ENCODE peak calls at places on chromosomes 2 and 18, in four cellular contexts. K, Q, C and J are unnamed samples.

GRCh38 chr2:72886505-72887031 is 640 bp upstream of the SPR start:
- DNase-seq in C (no peak), Q (no peak), K (no peak), J (no peak)

GRCh38 chr2:134917958-134918517 is 584 bp upstream of the CCNT2 start:
- DNase-seq in K (peak; percentile 91), C (no peak), Q (no peak), J (peak; percentile 80)

GRCh38 chr2:72619622-72620021 is 206.2 kb downstream of the EXOC6B start:
- DNase-seq in C (no peak), Q (no peak), K (no peak), J (no peak)

GRCh38 chr18:76388891-76389423 is 106.1 kb downstream of the ZNF516 start:
- DNase-seq in C (no peak), Q (no peak), K (no peak), J (no peak)

GRCh38 chr2:103401621-103402020 is 639.8 kb downstream of the TMEM182 start:
- DNase-seq in C (peak; percentile 69), Q (no peak), K (peak; percentile 54), J (no peak)

GRCh38 chr2:170940066-170940465 is 11.0 kb downstream of the GORASP2 start:
- DNase-seq in Q (no peak), K (no peak), C (no peak), J (no peak)

GRCh38 chr18:22176622-22177495 is 7.5 kb downstream of the GATA6 start:
- DNase-seq in Q (no peak), C (no peak), K (no peak), J (no peak)

GRCh38 chr2:164642946-164643555 is 21.8 kb upstream of the GRB14 start:
- DNase-seq in Q (no peak), C (no peak), K (no peak), J (no peak)

GRCh38 chr2:206084468-206084869 is 1.5 kb downstream of the INO80D start:
- DNase-seq in Q (peak; percentile 73), C (peak; percentile 85), K (peak; percentile 69), J (peak; percentile 62)

GRCh38 chr2:46284812-46285211 is 12.4 kb upstream of the EPAS1 start:
- DNase-seq in C (no peak), Q (no peak), K (no peak), J (no peak)

GRCh38 chr2:43445781-43446180 is 150.1 kb downstream of the THADA start:
- DNase-seq in Q (no peak), C (no peak), K (no peak), J (no peak)

GRCh38 chr2:3675687-3676086 is 17.7 kb downstream of the ALLC start:
- DNase-seq in K (no peak), Q (no peak), C (no peak), J (no peak)

GRCh38 chr2:229835601-229836283 is 86.1 kb downstream of the TRIP12 start:
- DNase-seq in K (no peak), C (no peak), Q (no peak), J (no peak)

GRCh38 chr2:194424683-194425209 is 1232.3 kb upstream of the SLC39A10 start:
- DNase-seq in Q (no peak), K (no peak), C (no peak), J (no peak)

GRCh38 chr18:75660932-75661331 is 233.4 kb upstream of the SMIM21 start:
- DNase-seq in K (no peak), C (no peak), Q (no peak), J (no peak)

GRCh38 chr2:171294608-171295007 is 133.9 kb upstream of the TLK1 start:
- DNase-seq in Q (no peak), K (no peak), C (no peak), J (no peak)

GRCh38 chr2:148926291-148926961 is 51.4 kb downstream of the KIF5C start:
- DNase-seq in K (peak; percentile 77), Q (peak; percentile 33), C (peak; percentile 48), J (peak; percentile 17)

GRCh38 chr2:13114391-13114790 is 397.7 kb downstream of the TRIB2 start:
- DNase-seq in Q (no peak), C (no peak), K (peak; percentile 38), J (no peak)

GRCh38 chr2:159926695-159927094 is 128.7 kb upstream of the CD302 start:
- DNase-seq in K (no peak), Q (no peak), C (no peak), J (no peak)

GRCh38 chr2:204051476-204051875 is 114.9 kb downstream of the ICOS start:
- DNase-seq in Q (peak; percentile 15), C (no peak), K (peak; percentile 6), J (no peak)

GRCh38 chr18:33123852-33124251 is 316.7 kb downstream of the CCDC178 start:
- DNase-seq in K (no peak), Q (no peak), C (no peak), J (no peak)

GRCh38 chr2:113075030-113075429 is 7.3 kb downstream of the IL1F10 start:
- DNase-seq in C (no peak), K (no peak), Q (no peak), J (no peak)

GRCh38 chr2:2672249-2672648 is 341.2 kb upstream of the MYT1L start:
- DNase-seq in K (no peak), Q (no peak), C (no peak), J (no peak)

GRCh38 chr2:45724329-45724728 is 72.9 kb downstream of the PRKCE start:
- DNase-seq in K (no peak), Q (no peak), C (no peak), J (no peak)

GRCh38 chr2:186503827-186504606 is 18.0 kb downstream of the ZC3H15 start:
- DNase-seq in Q (no peak), K (peak; percentile 23), C (peak; percentile 42), J (no peak)

GRCh38 chr2:120404274-120404673 is 58.3 kb downstream of the INHBB start:
- DNase-seq in Q (no peak), C (no peak), K (no peak), J (no peak)

GRCh38 chr2:215556979-215557378 is 121.1 kb upstream of the FN1 start:
- DNase-seq in C (no peak), K (peak; percentile 3), Q (no peak), J (no peak)

GRCh38 chr2:18149660-18150246 is 271.3 kb downstream of the KCNS3 start:
- DNase-seq in C (peak; percentile 31), K (peak; percentile 20), Q (peak; percentile 42), J (peak; percentile 17)

DNA sequence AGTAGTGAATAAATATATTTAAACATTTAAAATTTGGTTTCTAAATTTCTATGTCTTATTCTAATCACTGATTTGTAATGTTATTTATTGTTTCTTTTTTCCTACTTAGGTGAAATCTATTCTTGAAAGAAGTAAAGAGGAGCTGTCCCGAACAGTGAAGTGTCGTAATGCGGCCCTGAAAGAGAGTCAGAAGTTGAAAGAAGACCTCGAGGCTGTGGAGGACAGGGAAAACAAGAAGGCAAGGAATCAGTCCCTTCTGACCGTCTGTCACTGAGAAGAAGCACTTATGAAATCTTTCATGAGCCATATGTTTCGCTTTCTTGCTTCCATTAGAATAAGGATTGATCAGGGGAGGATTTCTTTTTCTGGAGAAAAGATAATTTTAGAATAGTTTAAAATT is 78.9 kb downstream of the CCDC150 start:
- DNase-seq in K (no peak), C (no peak), Q (no peak), J (no peak)
- TF ChIP-seq POLR2AphosphoS5 in K (no peak), C (no peak), Q (no peak), J (no peak)

DNA sequence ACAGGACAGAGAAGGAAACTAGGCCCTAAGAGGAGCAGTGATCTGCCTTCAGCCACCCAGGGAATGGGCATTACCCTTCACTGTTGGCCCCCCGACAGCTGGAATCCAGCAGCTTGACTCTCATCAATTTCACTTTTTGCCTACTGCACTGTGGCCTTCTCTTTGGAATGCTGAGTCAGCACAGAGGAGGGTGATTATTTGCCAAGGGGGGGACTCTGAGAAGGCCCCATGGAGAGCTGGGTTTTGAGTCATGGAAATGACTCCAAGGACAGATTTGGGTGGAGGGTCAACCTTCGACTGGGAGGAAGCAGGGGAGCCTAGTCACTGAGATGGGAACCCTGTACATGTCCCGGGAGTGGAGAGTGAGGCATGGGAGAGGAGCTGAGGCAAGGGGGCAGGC is 38.1 kb upstream of the NTSR2 start:
- DNase-seq in Q (no peak), C (no peak), K (no peak), J (no peak)
- TF ChIP-seq TCF7L2 in Q (no peak), C (no peak), K (no peak), J (no peak)

DNA sequence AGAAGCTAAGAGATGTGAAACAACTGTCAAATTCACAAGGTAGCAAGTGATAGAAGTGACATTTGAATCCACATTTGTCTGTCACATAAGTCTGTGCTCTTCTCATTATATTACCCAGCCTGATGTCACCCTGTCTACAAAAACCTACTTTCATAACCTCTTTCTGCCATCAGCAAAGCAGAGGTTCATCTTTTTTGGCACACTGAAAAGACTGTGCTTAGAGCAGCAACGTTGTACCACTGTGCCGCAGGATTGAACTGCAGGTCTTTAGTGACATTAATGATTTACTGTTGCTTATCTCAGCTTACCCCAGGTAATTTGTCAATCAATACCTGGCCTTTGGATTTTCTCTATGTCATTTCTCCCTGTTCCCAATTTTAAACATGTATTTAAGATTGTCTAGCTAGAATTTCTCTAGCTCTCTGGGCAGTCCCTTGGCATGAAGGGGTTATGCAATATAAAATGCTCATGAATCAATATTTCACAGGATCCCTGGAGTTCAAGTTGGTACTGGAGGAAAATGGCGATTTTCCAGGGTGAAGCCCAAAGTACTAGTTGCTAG is 31.4 kb upstream of the TDRD15 start:
- DNase-seq in C (peak; percentile 23), K (no peak), Q (no peak), J (no peak)
- TF ChIP-seq REST in C (no peak), K (no peak), Q (no peak), J (no peak)

GRCh38 chr2:182426082-182426914 is 538 bp downstream of the PDE1A start:
- DNase-seq in C (no peak), Q (no peak), K (no peak), J (no peak)

GRCh38 chr2:182426915-182427233 is at the start of gene PDE1A:
- DNase-seq in K (no peak), C (no peak), Q (no peak), J (no peak)

GRCh38 chr2:182422864-182423263 is 4.0 kb downstream of the PDE1A start:
- DNase-seq in Q (no peak), K (no peak), C (no peak), J (no peak)
- TF ChIP-seq POLR2AphosphoS5 in Q (no peak), K (no peak), C (no peak), J (no peak)

DNA sequence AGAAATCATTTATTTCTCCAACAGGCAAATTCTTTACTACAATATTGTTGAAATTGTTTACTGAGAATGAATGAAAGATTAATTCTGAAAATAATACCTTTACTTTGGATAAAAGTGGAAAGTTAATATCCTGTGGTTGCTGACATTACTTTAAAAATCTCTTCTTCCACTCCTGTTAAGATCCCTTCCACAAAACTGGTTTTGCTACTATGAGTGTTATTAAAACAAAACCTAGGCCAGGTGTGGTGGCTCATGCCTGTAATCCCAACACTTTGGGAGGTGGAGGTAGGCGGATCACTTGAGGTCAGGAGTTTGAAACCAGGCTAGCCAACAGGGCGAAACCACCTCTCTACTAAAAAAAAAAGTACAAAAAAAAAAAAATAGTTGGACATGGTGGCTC is 123.9 kb upstream of the CCDC150 start:
- DNase-seq in K (no peak), Q (no peak), C (no peak), J (no peak)
- TF ChIP-seq TCF7L2 in K (no peak), Q (no peak), C (no peak), J (no peak)

GRCh38 chr2:180416553-180417113 is 409.5 kb upstream of the CWC22 start:
- DNase-seq in K (no peak), Q (no peak), C (no peak), J (no peak)
- TF ChIP-seq REST in K (no peak), Q (no peak), C (no peak), J (no peak)